ENCODE peak calls at places on chromosome 10, in four cellular contexts. L is HFFc6, N is nephron progenitor cell, M is Calu3. F is an unnamed sample.

GRCh38 chr10:129955591-129956284 is 8.3 kb downstream of the EBF3 start:
- DNase-seq in M (peak), L (no peak), N (no peak), F (no peak)

GRCh38 chr10:34195364-34196057 is 619.6 kb downstream of the PARD3 start:
- DNase-seq in M (no peak), L (no peak), N (no peak), F (no peak)

GRCh38 chr10:33612116-33612515 is 277.6 kb upstream of the NRP1 start:
- DNase-seq in L (no peak), N (no peak), M (no peak), F (no peak)

GRCh38 chr10:115727114-115727513 is 545.9 kb downstream of the GFRA1 start:
- DNase-seq in L (no peak), M (no peak), N (no peak), F (no peak)

GRCh38 chr10:3119796-3120459 is 52.6 kb downstream of the PFKP start:
- DNase-seq in M (peak), N (no peak), L (no peak), F (peak)

GRCh38 chr10:42488416-42488815 is 150.0 kb downstream of the ZNF33B start:
- DNase-seq in L (peak), N (no peak), M (no peak), F (no peak)

GRCh38 chr10:89454561-89455347 is 40.4 kb downstream of the IFIT5 start:
- DNase-seq in N (no peak), M (no peak), L (no peak), F (no peak)

GRCh38 chr10:29377333-29377961 is 88.6 kb downstream of the LYZL1 start:
- DNase-seq in L (peak), N (no peak), M (no peak), F (no peak)

GRCh38 chr10:129570185-129570584 is 103.1 kb downstream of the MGMT start:
- DNase-seq in L (no peak), M (no peak), N (no peak), F (no peak)

GRCh38 chr10:34473174-34474059 is 341.7 kb downstream of the PARD3 start:
- DNase-seq in N (no peak), M (no peak), L (no peak), F (no peak)

GRCh38 chr10:70432101-70432500 is 9.4 kb downstream of the NODAL start:
- DNase-seq in N (no peak), M (no peak), L (no peak), F (no peak)

GRCh38 chr10:123101844-123102243 is 33.9 kb upstream of the HMX3 start:
- DNase-seq in N (no peak), L (no peak), M (no peak), F (no peak)

GRCh38 chr10:68046642-68047041 is 28.4 kb downstream of the HERC4 start:
- DNase-seq in N (no peak), M (no peak), L (no peak), F (no peak)

GRCh38 chr10:78982726-78983125 is 86.0 kb upstream of the ZMIZ1 start:
- DNase-seq in M (no peak), N (no peak), L (no peak), F (no peak)

GRCh38 chr10:126270116-126270515 is 118.2 kb downstream of the ADAM12 start:
- DNase-seq in M (no peak), L (peak), N (no peak), F (no peak)

GRCh38 chr10:43905502-43906236 is 257.0 kb upstream of the ZNF32 start:
- DNase-seq in L (no peak), M (no peak), N (no peak), F (no peak)

GRCh38 chr10:119326167-119326566 is 118.8 kb downstream of the GRK5 start:
- DNase-seq in N (no peak), L (no peak), M (no peak), F (no peak)

GRCh38 chr10:34780818-34781380 is 34.2 kb downstream of the PARD3 start:
- DNase-seq in N (peak), L (no peak), M (no peak), F (no peak)

GRCh38 chr10:69515699-69516547 is 57.3 kb downstream of the NEUROG3 start:
- DNase-seq in M (peak), L (peak), N (peak), F (peak)

GRCh38 chr10:117259279-117259678 is 18.4 kb downstream of the SLC18A2 start:
- DNase-seq in N (no peak), L (no peak), M (no peak), F (no peak)
- TF ChIP-seq CTCF in N (no peak), L (no peak), M (no peak), F (no peak)

DNA sequence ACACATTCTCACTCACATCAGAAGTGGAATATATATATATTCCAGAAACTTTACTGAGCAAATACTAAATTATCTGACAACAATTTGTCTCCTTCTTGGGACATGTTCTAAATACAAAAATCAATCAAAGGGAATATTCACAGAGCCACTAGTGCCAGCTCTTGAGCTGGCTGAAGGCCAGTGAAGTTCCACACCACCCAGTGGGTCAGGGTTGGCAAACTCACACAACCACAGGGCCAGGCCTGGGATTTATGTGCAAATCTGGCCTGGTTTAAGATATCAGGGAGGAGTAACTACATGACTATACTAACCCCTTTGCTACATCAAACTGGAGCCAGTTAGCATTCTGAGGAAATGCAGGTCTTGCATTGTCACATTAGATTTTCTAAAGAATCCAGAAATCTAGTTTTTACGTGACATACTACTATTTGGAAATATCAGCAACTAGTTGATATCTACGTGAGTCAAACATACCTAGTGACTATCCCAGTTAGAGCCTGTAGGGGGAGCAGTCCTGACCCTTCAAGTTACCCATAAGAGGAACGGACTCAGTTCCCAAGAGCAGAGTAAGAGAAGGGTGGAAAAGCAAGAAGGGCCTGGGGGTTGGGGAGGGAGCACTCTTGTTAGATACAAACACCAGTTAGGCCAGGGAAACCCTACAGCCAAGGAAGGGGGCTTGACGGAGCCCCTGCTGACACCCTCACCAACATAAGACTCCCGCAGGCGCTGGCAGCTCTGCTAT is 600.4 kb downstream of the KCNMA1 start:
- DNase-seq in M (no peak), L (no peak), N (peak), F (peak)
- TF ChIP-seq CTCF in M (peak), L (peak), N (peak), F (peak)

DNA sequence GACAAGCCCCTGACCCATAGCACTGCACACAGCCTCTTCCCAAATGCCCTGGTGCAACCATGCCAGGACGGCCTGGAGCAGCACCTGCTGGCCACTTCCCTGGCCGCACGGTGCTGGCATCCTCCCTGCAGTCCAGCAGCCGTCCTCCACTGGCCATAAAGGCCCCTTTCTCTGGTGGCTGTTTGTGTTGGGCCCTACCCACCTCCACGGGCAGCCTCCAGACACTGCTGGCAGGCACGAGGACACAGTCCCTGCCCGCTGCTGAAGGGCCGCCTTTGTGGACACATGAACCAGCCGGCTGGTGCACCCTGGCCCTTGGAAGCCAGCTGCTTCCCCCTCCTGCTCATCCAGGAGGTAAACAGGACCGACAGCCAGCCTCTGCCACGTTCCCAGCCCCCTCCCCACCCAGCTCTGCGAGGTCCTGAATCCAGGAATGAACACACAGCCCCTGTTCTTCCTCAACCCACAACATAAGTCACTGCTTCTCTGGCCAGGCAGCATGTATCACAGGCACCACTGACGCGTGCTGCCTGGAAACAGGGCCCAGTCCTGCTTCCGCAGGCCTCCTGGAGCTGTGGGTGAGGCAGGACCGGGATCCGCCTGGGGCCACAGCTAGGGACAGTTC is 43.8 kb downstream of the SPOCK2 start:
- DNase-seq in M (peak), N (no peak), L (no peak), F (no peak)
- TF ChIP-seq CTCF in M (peak), N (no peak), L (peak), F (no peak)

DNA sequence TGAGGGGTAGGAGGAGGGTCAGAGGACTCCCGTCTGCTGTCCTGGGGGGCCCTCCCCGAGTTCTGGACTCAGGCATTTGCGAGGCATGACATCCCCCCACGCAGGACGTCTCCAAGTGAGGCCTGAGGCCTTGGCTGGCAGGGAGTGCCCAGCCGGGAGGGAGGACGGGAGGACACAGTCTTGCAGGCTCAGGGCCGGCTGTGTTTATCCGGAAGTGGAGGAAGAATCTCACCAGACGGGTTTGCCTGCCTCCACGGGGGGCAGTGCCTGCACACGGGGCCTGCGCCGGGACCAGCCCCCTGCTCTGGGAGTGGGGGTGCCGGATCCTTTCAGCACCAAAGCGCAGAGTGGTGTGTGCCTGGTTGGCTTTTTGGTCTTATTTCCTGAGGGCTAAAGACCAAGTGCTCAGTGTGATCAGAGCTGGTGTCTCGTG is 10.9 kb downstream of the PWWP2B start:
- DNase-seq in N (no peak), L (no peak), M (peak), F (peak)
- TF ChIP-seq CTCF in N (no peak), L (no peak), M (no peak), F (no peak)

DNA sequence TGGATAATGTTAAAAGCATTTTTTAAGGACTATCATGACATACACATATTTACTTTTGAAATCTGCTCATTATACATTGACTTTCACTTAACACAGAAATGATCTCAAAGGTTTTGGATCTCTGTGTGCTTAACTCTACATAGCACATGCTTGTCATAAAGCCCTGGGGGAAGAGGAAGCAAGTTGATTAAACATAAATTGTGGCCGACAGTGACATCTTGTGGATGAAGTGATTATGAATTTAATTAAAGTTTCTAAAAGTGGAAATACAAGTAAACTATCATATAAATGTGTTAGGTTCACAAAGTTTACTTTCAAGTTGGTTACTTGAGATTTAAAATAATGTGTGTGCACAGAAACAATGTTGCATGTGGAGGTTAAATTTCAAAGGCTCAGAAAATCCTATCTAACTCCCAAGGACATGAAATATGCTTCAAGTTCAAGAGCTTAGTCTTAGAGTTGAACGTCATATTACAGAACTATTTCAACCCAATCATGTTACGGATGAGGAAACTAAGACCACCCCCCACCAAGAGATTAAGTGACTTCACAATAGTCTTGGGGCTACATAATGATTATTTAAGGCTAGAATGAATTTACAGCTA is 1247.8 kb downstream of the GATA3 start:
- DNase-seq in L (peak), M (peak), N (no peak), F (no peak)
- TF ChIP-seq CTCF in L (peak), M (peak), N (peak), F (no peak)

DNA sequence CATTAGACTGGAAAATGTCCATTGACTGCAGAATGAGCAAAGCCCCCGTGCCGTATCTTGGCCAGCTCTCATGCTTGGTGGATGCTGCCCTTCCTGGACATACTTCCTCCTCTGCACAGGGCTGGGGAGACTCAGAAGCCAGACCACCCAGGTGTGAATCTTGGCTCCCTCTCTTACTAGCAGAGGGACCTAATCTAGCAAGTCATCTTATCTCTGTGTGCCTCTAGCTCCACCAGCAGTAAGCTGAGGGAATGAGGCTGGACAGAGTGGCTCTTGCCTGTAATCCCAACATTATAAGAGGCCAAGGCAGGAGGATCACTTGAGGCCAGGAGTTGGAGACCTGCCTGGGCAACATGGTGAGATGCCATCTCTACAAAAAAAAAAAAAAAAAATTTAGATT is 173.8 kb upstream of the GHITM start:
- DNase-seq in M (no peak), L (no peak), N (no peak), F (peak)
- TF ChIP-seq CTCF in M (no peak), L (no peak), N (no peak), F (no peak)

GRCh38 chr10:101011517-101012423 is 12.2 kb downstream of the LZTS2 start:
- DNase-seq in N (no peak), M (peak), L (peak), F (peak)
- TF ChIP-seq CTCF in N (peak), M (peak), L (peak), F (peak)